ENCODE peak calls at places on chromosomes 3 and 15, in seven cellular contexts. A is MM.1S; K is CD8-positive, alpha-beta T cell; F is fibroblast of lung; Z is OCI-LY7; B is hepatocyte; S is lower lobe of right lung. V is an unnamed sample. For H3K4me1, the result is how much of the 10 kb centered on the place peaks cover.

GRCh38 chr3:141877911-141878310 is 1.5 kb downstream of the ATP1B3 start:
- DNase-seq in A (no peak), Z (peak), K (no peak), S (no peak), B (peak), F (peak), V (no peak)

GRCh38 chr3:154273381-154273780 is 50.9 kb downstream of the DHX36 start:
- DNase-seq in K (no peak), Z (no peak), B (no peak), F (no peak), A (no peak), S (no peak), V (no peak)

GRCh38 chr15:40295297-40295696 is 12.4 kb upstream of the ANKRD63 start:
- DNase-seq in Z (no peak), B (no peak), A (no peak), F (no peak), K (no peak), S (no peak), V (no peak)

GRCh38 chr15:41849861-41850260 is 11.2 kb downstream of the PLA2G4B start:
- DNase-seq in Z (no peak), S (peak), K (no peak), B (no peak), A (no peak), F (no peak), V (no peak)

GRCh38 chr3:128931046-128931445 is 51.6 kb downstream of the ACAD9 start:
- DNase-seq in Z (no peak), B (no peak), A (no peak), F (no peak), S (no peak), K (no peak), V (no peak)

GRCh38 chr3:82474711-82475110 is 713.3 kb upstream of the GBE1 start:
- DNase-seq in Z (no peak), F (peak), S (no peak), B (no peak), A (no peak), K (no peak), V (no peak)

GRCh38 chr3:58167431-58168351 is 43.1 kb downstream of the DNASE1L3 start:
- DNase-seq in K (no peak), B (peak), F (peak), S (peak), A (peak), Z (peak), V (peak)

GRCh38 chr3:12004741-12005513 is 739 bp downstream of the SYN2 start:
- DNase-seq in K (no peak), A (no peak), Z (no peak), S (peak), B (no peak), F (no peak), V (no peak)

GRCh38 chr15:90059208-90059985 is 42.9 kb downstream of the IDH2 start:
- DNase-seq in F (no peak), A (peak), K (peak), S (peak), B (peak), Z (peak), V (peak)

GRCh38 chr15:35691176-35691761 is 145.3 kb upstream of the DPH6 start:
- DNase-seq in Z (no peak), F (no peak), K (no peak), A (no peak), S (no peak), B (no peak), V (no peak)

GRCh38 chr3:28347374-28348285 is 891 bp upstream of the ZCWPW2 start:
- DNase-seq in F (peak), Z (no peak), A (no peak), B (no peak), S (no peak), K (no peak), V (no peak)

GRCh38 chr3:72739521-72740466 is 108.5 kb downstream of the SHQ1 start:
- DNase-seq in F (no peak), K (no peak), Z (no peak), S (no peak), A (no peak), B (no peak), V (no peak)

GRCh38 chr3:113211370-113212154 is at the start of gene BOC:
- DNase-seq in A (peak), B (peak), S (peak), K (no peak), Z (no peak), F (peak), V (peak)

GRCh38 chr15:65040461-65040860 is 4.7 kb upstream of the SLC51B start:
- DNase-seq in A (no peak), F (no peak), Z (no peak), S (no peak), B (no peak), K (no peak), V (no peak)

GRCh38 chr15:66047321-66048024 is 178.2 kb downstream of the RAB11A start:
- DNase-seq in A (no peak), B (no peak), K (no peak), Z (no peak), F (no peak), S (no peak), V (no peak)

GRCh38 chr15:98956796-98957553 is 50.6 kb downstream of the PGPEP1L start:
- DNase-seq in K (no peak), S (no peak), F (no peak), A (no peak), B (no peak), Z (no peak), V (no peak)

GRCh38 chr15:73952913-73953750 is 26.9 kb downstream of the LOXL1 start:
- DNase-seq in A (no peak), B (no peak), F (no peak), S (peak), K (no peak), Z (no peak), V (no peak)

GRCh38 chr3:68089572-68089991 is 435.2 kb upstream of the SUCLG2 start:
- DNase-seq in Z (no peak), S (no peak), A (no peak), K (no peak), B (peak), F (peak), V (no peak)

GRCh38 chr15:64699767-64700388 is 75.5 kb downstream of the RBPMS2 start:
- DNase-seq in S (peak), B (peak), A (no peak), K (no peak), F (peak), Z (no peak), V (peak)

GRCh38 chr3:146634346-146634745 is 29.2 kb upstream of the PLSCR5 start:
- DNase-seq in F (no peak), S (no peak), K (no peak), A (no peak), Z (no peak), B (no peak), V (no peak)

GRCh38 chr3:169562988-169563774 is 100.3 kb downstream of the MECOM start:
- DNase-seq in A (no peak), Z (no peak), S (no peak), K (no peak), B (no peak), F (no peak), V (no peak)

GRCh38 chr3:81274671-81275070 is 486.8 kb downstream of the GBE1 start:
- DNase-seq in B (no peak), Z (no peak), A (no peak), S (no peak), F (peak), K (no peak), V (no peak)

GRCh38 chr3:188207941-188208750 is 54.2 kb downstream of the LPP start:
- DNase-seq in S (no peak), Z (no peak), K (no peak), F (peak), B (no peak), A (no peak), V (no peak)

GRCh38 chr3:42505203-42505848 is 2.9 kb downstream of the VIPR1 start:
- DNase-seq in A (no peak), B (peak), S (no peak), K (no peak), F (no peak), Z (no peak), V (no peak)

DNA sequence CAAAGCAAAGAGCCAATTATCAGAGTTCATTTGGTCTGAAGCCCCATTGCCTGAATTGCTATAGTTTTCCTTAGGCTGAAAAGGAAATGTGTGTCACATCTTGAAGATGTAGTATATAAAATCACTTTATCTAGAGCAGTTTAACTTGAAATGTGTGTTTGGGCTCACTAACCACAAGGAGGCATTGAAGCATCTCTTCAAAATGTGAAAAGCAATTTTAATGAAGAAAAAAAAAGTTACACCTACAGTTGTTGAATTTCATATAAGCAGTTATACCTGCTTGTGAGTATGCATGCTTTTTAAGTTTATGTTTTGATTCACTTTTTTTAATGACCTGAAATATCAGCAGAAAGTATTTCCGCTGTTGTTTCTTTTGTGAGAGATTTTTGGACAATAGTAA is 129.3 kb downstream of the IQCH start:
- DNase-seq in Z (peak), A (no peak), F (no peak), S (no peak), B (no peak), K (no peak), V (no peak)
- TF ChIP-seq CTCF in Z (peak), A (no peak), F (peak), S (no peak), B (peak), K (no peak), V (no peak)

DNA sequence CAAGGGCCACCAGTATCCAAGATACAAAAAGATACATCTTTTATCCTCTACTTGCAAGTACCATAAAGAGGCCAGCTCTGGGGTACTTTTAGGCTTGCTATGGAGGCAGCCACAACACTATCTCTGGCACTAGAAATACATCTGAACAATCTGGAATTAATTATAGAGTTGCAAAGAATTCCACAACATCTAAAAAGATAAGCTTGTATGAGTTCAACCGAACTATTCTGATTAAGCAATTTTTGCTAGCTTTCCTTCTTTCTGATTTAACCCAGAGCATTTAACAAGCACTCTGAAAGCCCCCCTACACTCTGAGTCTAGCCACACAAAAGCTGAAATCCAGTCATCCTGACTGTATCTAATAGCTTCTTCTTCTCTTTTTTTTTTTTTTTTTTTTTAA is 95.4 kb downstream of the FRMD5 start:
- DNase-seq in A (no peak), Z (no peak), S (no peak), K (no peak), F (peak), B (no peak), V (no peak)
- H3K4me1 ChIP-seq in A (under half), Z (under half), S (under half), K (under half), F (under half), B (under half), V (under half)

GRCh38 chr3:52792961-52793695 is 1.5 kb upstream of the ITIH3 start:
- DNase-seq in Z (no peak), K (no peak), A (no peak), B (no peak), F (peak), S (no peak), V (no peak)

GRCh38 chr3:52792413-52792812 is 2.2 kb upstream of the ITIH3 start:
- DNase-seq in Z (peak), B (no peak), K (no peak), F (no peak), A (no peak), S (no peak), V (no peak)

GRCh38 chr3:52795298-52795900 is 803 bp downstream of the ITIH3 start:
- DNase-seq in F (no peak), B (no peak), K (no peak), Z (no peak), A (no peak), S (no peak), V (no peak)

GRCh38 chr3:52794612-52795099 is at the start of gene ITIH3:
- DNase-seq in K (no peak), F (no peak), B (peak), A (no peak), Z (no peak), S (no peak), V (no peak)

GRCh38 chr3:52793702-52794611 is 639 bp upstream of the ITIH3 start:
- DNase-seq in S (no peak), B (no peak), K (no peak), F (no peak), A (no peak), Z (no peak), V (no peak)
- H3K27ac ChIP-seq in S (no peak), B (no peak), K (no peak), F (no peak), A (no peak), Z (no peak), V (no peak)

GRCh38 chr15:63277044-63277892 is at the start of gene APH1B:
- DNase-seq in K (peak), F (peak), S (peak), Z (peak), B (peak), A (peak), V (peak)
- TF ChIP-seq CTCF in K (no peak), F (no peak), S (no peak), Z (no peak), B (no peak), A (no peak), V (peak)

GRCh38 chr3:185926445-185926844 is 11.4 kb downstream of the TRA2B start:
- DNase-seq in A (no peak), B (peak), S (no peak), K (no peak), F (no peak), Z (no peak), V (no peak)
- H3K4me1 ChIP-seq in A (under half), B (half or more), S (half or more), K (half or more), F (under half), Z (under half), V (half or more)

V was measured in left ventricle myocardium inferior.